ENCODE peak calls at places on chromosomes 2 and 18, in six cellular contexts. W, M, K, P, E and L are unnamed samples.

GRCh38 chr2:174334781-174335604 is at the start of gene SP9:
- DNase-seq in W (no peak), M (no peak), K (no peak), P (peak), E (peak), L (peak)

GRCh38 chr2:28754321-28754720 is 2.7 kb downstream of the PPP1CB start:
- DNase-seq in W (no peak), M (no peak), K (no peak), P (no peak), E (no peak), L (no peak)

GRCh38 chr18:56982756-56983155 is 164.1 kb upstream of the BOD1L2 start:
- DNase-seq in W (no peak), M (no peak), K (no peak), P (no peak), E (no peak), L (no peak)

GRCh38 chr18:48727685-48728084 is 188.9 kb downstream of the CTIF start:
- DNase-seq in W (no peak), M (no peak), K (no peak), P (no peak), E (peak), L (no peak)

GRCh38 chr2:43225788-43226557 is 433 bp downstream of the ZFP36L2 start:
- DNase-seq in W (peak), M (peak), K (no peak), P (peak), E (peak), L (peak)

GRCh38 chr18:31950620-31951019 is 7.7 kb upstream of the TRAPPC8 start:
- DNase-seq in W (no peak), M (no peak), K (no peak), P (no peak), E (no peak), L (peak)

GRCh38 chr2:124325667-124326425 is 300.8 kb downstream of the CNTNAP5 start:
- DNase-seq in W (no peak), M (no peak), K (no peak), P (no peak), E (no peak), L (peak)

GRCh38 chr18:79607361-79607930 is 72.2 kb upstream of the CTDP1 start:
- DNase-seq in W (peak), M (no peak), K (no peak), P (no peak), E (no peak), L (no peak)

GRCh38 chr2:106095478-106096392 is 98.4 kb downstream of the UXS1 start:
- DNase-seq in W (no peak), M (no peak), K (peak), P (no peak), E (no peak), L (no peak)

GRCh38 chr18:63725682-63726480 is 23.1 kb downstream of the SERPINB11 start:
- DNase-seq in W (no peak), M (no peak), K (no peak), P (no peak), E (no peak), L (no peak)

GRCh38 chr2:96315400-96316071 is 9.6 kb upstream of the ITPRIPL1 start:
- DNase-seq in W (no peak), M (no peak), K (no peak), P (peak), E (peak), L (no peak)

GRCh38 chr2:222805591-222806304 is 55.1 kb upstream of the ACSL3 start:
- DNase-seq in W (no peak), M (no peak), K (no peak), P (no peak), E (no peak), L (no peak)

GRCh38 chr2:190507135-190507534 is 27.4 kb downstream of the NEMP2 start:
- DNase-seq in W (no peak), M (no peak), K (no peak), P (no peak), E (no peak), L (no peak)

GRCh38 chr18:72640552-72640951 is 96.4 kb upstream of the CBLN2 start:
- DNase-seq in W (no peak), M (no peak), K (no peak), P (no peak), E (no peak), L (no peak)

GRCh38 chr2:44004735-44005602 is 9.2 kb upstream of the LRPPRC start:
- DNase-seq in W (no peak), M (no peak), K (no peak), P (no peak), E (peak), L (no peak)

GRCh38 chr2:174552891-174553290 is 44.7 kb downstream of the WIPF1 start:
- DNase-seq in W (no peak), M (no peak), K (no peak), P (no peak), E (no peak), L (no peak)

GRCh38 chr2:100615886-100616285 is 53.1 kb downstream of the PDCL3 start:
- DNase-seq in W (no peak), M (no peak), K (no peak), P (no peak), E (no peak), L (no peak)

GRCh38 chr2:30306522-30306921 is 75.2 kb downstream of the LBH start:
- DNase-seq in W (no peak), M (no peak), K (no peak), P (no peak), E (no peak), L (no peak)

GRCh38 chr2:215685218-215685962 is 249.5 kb upstream of the FN1 start:
- DNase-seq in W (no peak), M (no peak), K (no peak), P (no peak), E (peak), L (no peak)

GRCh38 chr2:7356909-7357584 is 439.8 kb downstream of the RNF144A start:
- DNase-seq in W (no peak), M (no peak), K (no peak), P (no peak), E (no peak), L (no peak)